ENCODE peak calls at places on chromosomes 16 and 17, in eight cellular contexts. B, Q, M, I, A, J, F and N are unnamed samples.

GRCh38 chr17:58120195-58120822 is 27.9 kb upstream of the OR4D1 start:
- DNase-seq in B (peak; percentile 31), F (peak; percentile 44), J (peak; percentile 16), M (no peak), A (peak; percentile 66), I (no peak), Q (peak; percentile 90), N (no peak)

GRCh38 chr16:53504161-53504663 is 1.2 kb upstream of the AKTIP start:
- DNase-seq in I (peak; percentile 49), J (peak; percentile 43), Q (peak; percentile 27), M (peak; percentile 49), B (peak; percentile 21), F (peak; percentile 53), A (peak; percentile 90), N (no peak)

GRCh38 chr17:45225051-45225700 is 3.5 kb downstream of the FMNL1 start:
- DNase-seq in I (no peak), B (peak; percentile 56), A (no peak), Q (no peak), J (no peak), F (no peak), M (no peak), N (no peak)

GRCh38 chr17:70313031-70313430 is 143.7 kb downstream of the KCNJ2 start:
- DNase-seq in B (no peak), F (no peak), A (peak; percentile 83), J (no peak), M (no peak), I (no peak), Q (no peak), N (no peak)

GRCh38 chr16:50202926-50203624 is 50.0 kb downstream of the TENT4B start:
- DNase-seq in B (no peak), I (no peak), J (no peak), F (peak; percentile 57), A (peak; percentile 91), Q (peak; percentile 29), M (no peak), N (no peak)

GRCh38 chr16:62225675-62226074 is 189.4 kb upstream of the CDH8 start:
- DNase-seq in M (peak; percentile 41), I (peak; percentile 51), F (peak; percentile 66), J (peak; percentile 60), B (no peak), Q (peak; percentile 69), A (peak; percentile 76), N (peak; percentile 27)

GRCh38 chr16:27518226-27518625 is 31.5 kb downstream of the GTF3C1 start:
- DNase-seq in M (no peak), F (no peak), B (no peak), A (no peak), J (no peak), Q (no peak), I (no peak), N (no peak)

GRCh38 chr16:50856991-50857390 is 115.1 kb downstream of the CYLD start:
- DNase-seq in F (no peak), J (no peak), M (no peak), B (no peak), I (no peak), A (no peak), Q (no peak), N (no peak)

GRCh38 chr17:79171152-79171551 is 96.5 kb downstream of the ENGASE start:
- DNase-seq in Q (no peak), J (no peak), A (peak; percentile 26), F (no peak), I (no peak), B (no peak), M (no peak), N (no peak)

GRCh38 chr16:58733671-58734458 is at the start of gene GOT2:
- DNase-seq in Q (peak; percentile 90), I (peak; percentile 68), J (peak; percentile 88), M (peak; percentile 81), B (peak; percentile 75), F (peak; percentile 87), A (peak; percentile 92), N (peak; percentile 44)

GRCh38 chr16:71889147-71889546 is 5.2 kb upstream of the ZNF821 start:
- DNase-seq in M (no peak), Q (no peak), A (no peak), J (no peak), B (no peak), F (no peak), I (no peak), N (no peak)

GRCh38 chr17:43314582-43314981 is 80.8 kb upstream of the RNU2-1 start:
- DNase-seq in J (no peak), M (no peak), I (no peak), A (peak; percentile 22), B (no peak), Q (no peak), F (peak; percentile 18), N (no peak)

GRCh38 chr17:51255673-51256072 is 4.2 kb downstream of the MBTD1 start:
- DNase-seq in I (no peak), Q (no peak), J (no peak), B (no peak), M (no peak), A (no peak), F (no peak), N (no peak)

GRCh38 chr17:43952351-43952723 is 1.4 kb downstream of the PYY start:
- DNase-seq in Q (peak; percentile 73), M (no peak), B (no peak), I (no peak), F (no peak), A (peak; percentile 34), J (no peak), N (no peak)

GRCh38 chr17:83077411-83077810 is 2.0 kb upstream of the METRNL start:
- DNase-seq in J (no peak), F (no peak), M (no peak), B (no peak), I (no peak), Q (no peak), A (no peak), N (no peak)

GRCh38 chr16:81692571-81692970 is 86.5 kb upstream of the PLCG2 start:
- DNase-seq in A (no peak), M (no peak), I (no peak), J (no peak), Q (no peak), F (no peak), B (no peak), N (no peak)
- H3K27ac ChIP-seq in A (no peak overlapping the region), M (no peak overlapping the region), I (no peak overlapping the region), J (peak overlapping the region; percentile 76), Q (no peak overlapping the region), F (peak overlapping the region; percentile 40), B (no peak overlapping the region), N (no peak overlapping the region)

GRCh38 chr17:1027044-1027443 is 30.1 kb downstream of the TIMM22 start:
- DNase-seq in I (no peak), J (no peak), A (no peak), F (no peak), Q (no peak), M (no peak), B (no peak), N (no peak)

GRCh38 chr17:1031711-1032110 is 34.8 kb downstream of the TIMM22 start:
- DNase-seq in B (no peak), I (no peak), M (peak; percentile 69), Q (peak; percentile 58), J (peak; percentile 34), A (peak; percentile 62), F (peak; percentile 42), N (no peak)

GRCh38 chr17:1029912-1030656 is 33.2 kb downstream of the TIMM22 start:
- DNase-seq in J (no peak), B (no peak), Q (no peak), I (no peak), M (no peak), A (no peak), F (no peak), N (no peak)

GRCh38 chr17:1030684-1031557 is 34.0 kb downstream of the TIMM22 start:
- DNase-seq in F (no peak), B (no peak), M (peak; percentile 69), Q (no peak), I (no peak), J (no peak), A (peak; percentile 18), N (no peak)

GRCh38 chr17:1029196-1029911 is 32.4 kb downstream of the TIMM22 start:
- DNase-seq in F (no peak), I (no peak), J (peak; percentile 43), A (peak; percentile 87), M (peak; percentile 50), Q (no peak), B (no peak), N (no peak)
- H3K27ac ChIP-seq in F (peak overlapping the region; percentile 17), I (no peak overlapping the region), J (peak overlapping the region; percentile 70), A (peak overlapping the region; percentile 45), M (peak overlapping the region; percentile 72), Q (no peak overlapping the region), B (no peak overlapping the region), N (no peak overlapping the region)

GRCh38 chr17:47941246-47941997 is at the start of gene PNPO:
- DNase-seq in Q (peak; percentile 87), F (peak; percentile 97), I (peak; percentile 87), J (peak; percentile 96), B (peak; percentile 91), A (peak; percentile 99), M (peak; percentile 92), N (peak; percentile 91)
- H3K27ac ChIP-seq in Q (no peak within 1 kb of the TSS), F (peak within 1 kb of the TSS; percentile 80), I (peak within 1 kb of the TSS; percentile 75), J (peak within 1 kb of the TSS; percentile 88), B (peak within 1 kb of the TSS; percentile 66), A (peak within 1 kb of the TSS; percentile 26), M (peak within 1 kb of the TSS; percentile 94), N (peak within 1 kb of the TSS; percentile 53)

GRCh38 chr16:86198201-86199118 is 299.5 kb downstream of the IRF8 start:
- DNase-seq in Q (no peak), J (no peak), A (no peak), I (no peak), M (no peak), F (no peak), B (no peak), N (no peak)
- H3K27ac ChIP-seq in Q (no peak overlapping the region), J (peak overlapping the region; percentile 81), A (no peak overlapping the region), I (no peak overlapping the region), M (no peak overlapping the region), F (peak overlapping the region; percentile 65), B (no peak overlapping the region), N (no peak overlapping the region)

GRCh38 chr16:89334050-89334449 is 116.5 kb downstream of the ZNF778 start:
- DNase-seq in Q (no peak), J (no peak), M (no peak), B (no peak), F (no peak), I (no peak), A (no peak), N (no peak)
- H3K27ac ChIP-seq in Q (peak overlapping the region; percentile 80), J (peak overlapping the region; percentile 58), M (peak overlapping the region; percentile 96), B (no peak overlapping the region), F (peak overlapping the region; percentile 47), I (peak overlapping the region; percentile 35), A (peak overlapping the region; percentile 67), N (peak overlapping the region; percentile 17)